ENCODE peak calls at places on chromosomes 3 and 15, in eight cellular contexts. U, N, E, X, K, V, G and C are unnamed samples.

GRCh38 chr3:116057403-116058006 is 387.8 kb downstream of the LSAMP start:
- DNase-seq in V (no peak), N (no peak), U (no peak), K (peak), E (no peak), X (peak), G (no peak), C (no peak)

GRCh38 chr15:41981373-41982132 is 9.2 kb upstream of the EHD4 start:
- DNase-seq in N (no peak), V (peak), E (no peak), K (no peak), U (no peak), G (no peak), X (peak), C (no peak)

GRCh38 chr3:76998555-76998954 is 41.3 kb upstream of the ROBO2 start:
- DNase-seq in E (no peak), V (no peak), K (no peak), X (no peak), G (no peak), N (no peak), U (no peak), C (no peak)

GRCh38 chr3:66376568-66376967 is 124.3 kb downstream of the LRIG1 start:
- DNase-seq in K (peak), N (no peak), G (no peak), V (no peak), U (peak), X (peak), E (peak), C (peak)

GRCh38 chr15:50906954-50907865 is 1.3 kb upstream of the AP4E1 start:
- DNase-seq in U (no peak), N (no peak), G (no peak), V (no peak), K (peak), X (no peak), E (peak), C (peak)

GRCh38 chr3:129606522-129607390 is at the start of gene PLXND1:
- DNase-seq in E (peak), K (peak), V (no peak), U (peak), G (peak), X (peak), N (peak), C (no peak)

GRCh38 chr3:162842817-162843216 is 1346.2 kb downstream of the OTOL1 start:
- DNase-seq in V (no peak), U (no peak), E (no peak), X (no peak), K (no peak), N (no peak), G (no peak), C (no peak)

GRCh38 chr3:3113042-3113709 is 3.0 kb upstream of the IL5RA start:
- DNase-seq in N (no peak), G (no peak), K (peak), E (no peak), X (no peak), V (no peak), U (peak), C (no peak)

GRCh38 chr3:154745925-154746324 is 315.9 kb upstream of the GPR149 start:
- DNase-seq in G (no peak), K (no peak), X (no peak), V (no peak), U (no peak), E (peak), N (no peak), C (peak)

GRCh38 chr3:130395916-130396315 is 50.4 kb downstream of the COL6A5 start:
- DNase-seq in V (no peak), X (peak), N (no peak), K (no peak), E (peak), G (no peak), U (peak), C (peak)

GRCh38 chr15:58235961-58236360 is 97.8 kb downstream of the AQP9 start:
- DNase-seq in X (no peak), G (no peak), E (peak), N (no peak), K (no peak), U (no peak), V (no peak), C (no peak)

GRCh38 chr15:70535071-70535954 is 228.0 kb downstream of the UACA start:
- DNase-seq in U (no peak), K (no peak), E (no peak), G (no peak), V (no peak), N (no peak), X (no peak), C (no peak)

GRCh38 chr3:195260286-195260905 is 10.6 kb downstream of the XXYLT1 start:
- DNase-seq in K (no peak), V (no peak), E (peak), G (no peak), U (no peak), N (no peak), X (no peak), C (no peak)

GRCh38 chr3:195258449-195259145 is 12.4 kb downstream of the XXYLT1 start:
- DNase-seq in U (no peak), X (peak), N (no peak), G (no peak), K (no peak), E (no peak), V (no peak), C (no peak)

GRCh38 chr3:195259146-195259563 is 11.8 kb downstream of the XXYLT1 start:
- DNase-seq in X (peak), E (peak), V (no peak), N (no peak), K (peak), U (peak), G (no peak), C (no peak)

GRCh38 chr3:195257454-195258448 is 13.2 kb downstream of the XXYLT1 start:
- DNase-seq in N (no peak), V (no peak), K (no peak), G (no peak), E (no peak), X (peak), U (no peak), C (no peak)

DNA sequence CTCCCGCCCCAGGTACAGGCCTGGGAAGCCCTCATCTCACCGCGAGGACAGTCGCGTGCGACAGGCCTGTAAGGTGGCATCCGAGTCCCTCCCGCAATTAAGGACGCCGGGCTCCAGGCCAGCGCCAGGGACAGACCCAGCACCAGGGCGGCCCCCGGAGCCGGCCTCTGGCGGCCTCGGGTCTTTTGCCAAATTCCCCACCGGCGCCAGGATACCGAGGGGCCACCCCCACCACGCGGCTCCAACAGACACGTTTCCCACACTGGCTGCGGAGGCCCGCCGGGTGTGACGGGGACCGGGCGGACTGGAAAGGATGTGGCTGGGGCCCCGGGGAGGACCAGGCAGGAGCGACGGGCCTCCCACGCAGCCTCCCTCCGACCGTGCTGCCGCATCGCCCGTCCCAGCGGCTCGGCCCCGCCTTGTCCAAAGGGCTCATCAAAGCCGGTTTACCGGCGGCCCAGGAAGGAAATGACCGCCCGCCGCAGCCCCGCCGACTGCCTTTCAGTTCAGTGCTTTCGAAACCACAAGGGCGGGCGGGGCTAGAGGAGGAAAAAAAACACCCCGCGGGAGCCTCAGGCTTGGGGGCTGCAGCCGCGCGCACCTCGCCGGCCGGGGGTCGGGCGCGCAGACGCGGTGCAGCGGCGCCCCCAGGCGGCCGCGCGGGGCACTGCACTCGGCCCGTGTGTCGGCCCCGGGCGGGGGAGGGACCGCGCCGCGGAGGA is 11.2 kb downstream of the XXYLT1 start:
- DNase-seq in X (peak), N (peak), V (peak), U (peak), G (peak), K (peak), E (peak), C (peak)
- TF ChIP-seq CTCF in X (peak), N (peak), V (no peak), U (peak), G (peak), K (peak), E (peak), C (peak)

DNA sequence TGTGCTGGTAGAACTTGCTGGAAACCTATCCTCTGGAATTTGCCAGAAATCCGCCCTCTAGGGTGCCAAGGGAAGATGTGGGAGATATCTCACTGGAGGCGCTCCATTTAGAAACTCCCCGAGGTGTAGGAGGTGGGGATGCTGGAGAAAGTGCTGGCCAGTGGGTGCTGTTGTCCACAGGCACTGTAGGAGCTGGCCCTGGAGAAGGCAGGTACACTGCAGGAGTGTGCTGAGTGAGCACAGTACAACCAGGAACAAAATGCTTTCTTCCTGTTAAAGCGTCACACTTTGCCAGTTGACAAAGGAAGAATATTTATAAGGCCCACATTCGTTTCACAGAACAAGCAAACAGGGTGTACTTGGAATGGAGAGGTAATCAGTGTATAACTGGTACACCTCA is 119.9 kb downstream of the CACNA1D start:
- DNase-seq in K (no peak), E (no peak), X (no peak), N (no peak), V (no peak), G (no peak), U (no peak), C (no peak)
- TF ChIP-seq CTCF in K (no peak), E (no peak), X (no peak), N (no peak), V (no peak), G (no peak), U (no peak), C (no peak)

GRCh38 chr3:161695811-161696210 is 199.2 kb downstream of the OTOL1 start:
- DNase-seq in K (no peak), X (peak), V (no peak), U (no peak), N (no peak), G (no peak), E (no peak), C (no peak)

GRCh38 chr3:161700998-161701397 is 204.4 kb downstream of the OTOL1 start:
- DNase-seq in U (no peak), V (no peak), K (no peak), X (no peak), N (no peak), E (peak), G (no peak), C (peak)
- TF ChIP-seq CTCF in U (no peak), V (no peak), K (no peak), X (no peak), N (no peak), E (no peak), G (no peak), C (no peak)

GRCh38 chr3:190222916-190223315 is 99.3 kb downstream of the CLDN1 start:
- DNase-seq in E (no peak), N (no peak), U (no peak), K (no peak), V (no peak), G (no peak), X (no peak), C (no peak)

GRCh38 chr3:190227064-190227463 is 95.2 kb downstream of the CLDN1 start:
- DNase-seq in X (no peak), V (no peak), N (no peak), G (no peak), E (no peak), K (no peak), U (no peak), C (no peak)

GRCh38 chr3:190224466-190225185 is 97.6 kb downstream of the CLDN1 start:
- DNase-seq in K (no peak), U (no peak), X (no peak), G (no peak), V (no peak), E (no peak), N (no peak), C (no peak)

GRCh38 chr3:190222360-190222759 is 99.9 kb downstream of the CLDN1 start:
- DNase-seq in K (no peak), G (no peak), X (no peak), E (no peak), V (no peak), N (no peak), U (no peak), C (no peak)

DNA sequence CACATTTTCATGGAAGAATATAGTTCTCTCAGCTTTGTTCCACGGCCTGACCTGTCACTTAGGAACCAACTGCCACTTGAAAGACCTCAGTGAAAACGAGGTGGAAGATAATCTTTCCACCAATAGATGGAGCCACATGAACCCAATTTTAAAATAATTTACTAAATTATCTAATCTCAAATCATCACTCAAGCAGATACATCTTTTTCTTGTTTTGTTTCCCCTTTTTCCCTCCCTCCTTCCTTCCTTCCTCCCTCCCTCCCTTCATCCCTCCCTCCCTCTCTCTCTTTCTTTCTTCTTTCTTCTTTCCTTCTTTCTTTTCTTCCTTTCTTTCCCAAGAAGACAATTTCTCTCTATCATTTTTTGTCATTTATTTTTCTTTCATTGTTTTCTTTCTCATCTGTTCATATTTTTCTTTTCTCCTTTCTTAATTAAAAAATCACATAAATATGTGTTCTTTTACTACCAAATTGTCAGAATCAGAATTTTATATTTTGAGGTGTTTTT is 97.0 kb downstream of the CLDN1 start:
- DNase-seq in G (no peak), V (no peak), X (peak), N (no peak), K (peak), E (peak), U (peak), C (peak)
- TF ChIP-seq CTCF in G (peak), V (no peak), X (peak), N (peak), K (peak), E (peak), U (peak), C (peak)

GRCh38 chr15:34620122-34620521 is 36.7 kb upstream of the GOLGA8B start:
- DNase-seq in X (no peak), G (no peak), K (no peak), N (no peak), V (no peak), U (no peak), E (no peak), C (no peak)

GRCh38 chr15:34619151-34619550 is 35.7 kb upstream of the GOLGA8B start:
- DNase-seq in N (no peak), E (no peak), X (no peak), K (no peak), V (no peak), G (no peak), U (no peak), C (no peak)

GRCh38 chr15:34613997-34614396 is 30.5 kb upstream of the GOLGA8B start:
- DNase-seq in K (no peak), G (no peak), N (no peak), E (no peak), U (no peak), X (no peak), V (no peak), C (no peak)

GRCh38 chr15:34618073-34618472 is 34.6 kb upstream of the GOLGA8B start:
- DNase-seq in X (no peak), U (no peak), K (no peak), E (no peak), N (no peak), V (no peak), G (no peak), C (no peak)

GRCh38 chr15:34616613-34617012 is 33.2 kb upstream of the GOLGA8B start:
- DNase-seq in N (no peak), G (no peak), E (peak), V (no peak), U (peak), K (peak), X (peak), C (peak)
- TF ChIP-seq CTCF in N (no peak), G (no peak), E (peak), V (no peak), U (no peak), K (peak), X (peak), C (peak)

DNA sequence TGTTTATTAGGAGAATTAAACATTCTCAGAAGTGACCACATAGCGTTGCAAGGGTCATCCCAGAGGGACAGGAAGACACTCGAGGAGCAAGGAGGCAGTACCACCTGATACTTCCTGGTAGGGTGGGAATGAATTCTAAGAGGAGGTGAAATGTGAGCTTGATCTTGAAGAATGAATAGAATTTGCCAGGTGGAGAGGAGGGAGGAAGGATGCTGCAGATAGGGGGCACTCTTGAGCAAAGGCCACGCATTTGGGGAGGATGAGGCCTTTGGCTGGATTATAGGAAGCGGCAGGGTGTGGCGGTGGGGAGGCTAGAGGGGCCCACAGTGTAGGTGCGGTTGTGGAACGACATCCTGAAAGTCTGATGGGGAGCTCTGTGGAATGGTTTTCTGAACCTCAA is 33.5 kb downstream of the CHCHD6 start:
- DNase-seq in N (no peak), V (no peak), E (no peak), G (no peak), K (no peak), X (no peak), U (no peak), C (no peak)
- TF ChIP-seq CTCF in N (no peak), V (no peak), E (peak), G (peak), K (peak), X (peak), U (peak), C (no peak)

GRCh38 chr15:78618490-78618934 is 2.3 kb downstream of the CHRNA3 start:
- DNase-seq in X (peak), U (peak), G (peak), K (peak), V (peak), E (peak), N (peak), C (peak)

GRCh38 chr15:78621810-78622402 is 1.1 kb upstream of the CHRNA3 start:
- DNase-seq in X (no peak), E (no peak), U (no peak), G (no peak), K (no peak), N (no peak), V (no peak), C (no peak)

GRCh38 chr15:78620839-78621421 is at the start of gene CHRNA3:
- DNase-seq in X (no peak), G (no peak), E (no peak), K (no peak), U (no peak), N (no peak), V (no peak), C (no peak)

GRCh38 chr15:78619022-78619950 is 1.5 kb downstream of the CHRNA3 start:
- DNase-seq in E (no peak), U (no peak), N (no peak), V (no peak), K (no peak), G (no peak), X (no peak), C (no peak)

GRCh38 chr15:78620021-78620838 is 566 bp downstream of the CHRNA3 start:
- DNase-seq in K (no peak), E (no peak), V (no peak), N (no peak), U (peak), G (no peak), X (peak), C (no peak)
- TF ChIP-seq CTCF in K (peak), E (no peak), V (no peak), N (no peak), U (peak), G (no peak), X (peak), C (no peak)

DNA sequence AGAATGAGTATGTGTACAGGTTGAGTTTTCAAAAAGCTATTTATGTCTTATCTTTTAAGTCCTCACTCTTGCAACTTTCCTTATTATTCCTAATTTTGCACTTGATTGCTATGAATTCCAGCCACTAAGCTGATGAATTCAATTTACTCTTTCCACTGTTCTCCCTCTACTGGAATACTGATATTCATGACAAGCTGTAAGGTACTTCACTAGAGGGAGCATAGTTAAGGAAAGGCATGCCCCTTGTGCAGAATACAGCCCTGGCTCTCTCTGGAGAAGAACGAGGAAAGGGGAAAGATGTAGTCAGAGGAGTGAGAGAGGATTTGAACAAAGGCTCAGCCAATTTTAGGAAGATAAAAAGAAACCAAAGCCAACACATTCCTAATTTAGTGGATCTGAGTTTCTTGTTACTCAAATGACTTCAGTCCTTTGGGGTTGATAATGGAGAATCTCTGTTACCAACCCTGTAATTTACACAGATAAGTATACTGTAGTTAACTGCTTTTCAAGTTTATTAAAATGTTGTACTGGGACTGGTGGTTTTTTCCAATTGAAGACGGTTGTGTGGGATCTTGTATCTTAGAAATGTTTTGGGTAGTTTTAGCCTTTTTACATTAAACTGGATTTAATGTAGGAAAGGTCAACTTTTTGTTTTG is 4.0 kb downstream of the SCAANT1 start:
- DNase-seq in G (no peak), X (peak), U (peak), K (peak), N (no peak), V (no peak), E (no peak), C (no peak)
- TF ChIP-seq CTCF in G (no peak), X (peak), U (peak), K (peak), N (peak), V (no peak), E (peak), C (no peak)